ENCODE peak calls at places on chromosomes 11 and 22, in five cellular contexts. X is cardiac fibroblast, D is cardiac muscle cell, R is right cardiac atrium, N is brain microvascular endothelial cell. P is an unnamed sample.

GRCh38 chr11:57266157-57266556 is 29.1 kb upstream of the APLNR start:
- DNase-seq in X (no peak), D (no peak), R (no peak), N (no peak), P (no peak)

GRCh38 chr11:67497656-67498291 is 7.4 kb downstream of the PITPNM1 start:
- DNase-seq in X (no peak), D (no peak), R (no peak), N (no peak), P (no peak)

GRCh38 chr11:96134622-96135021 is 208.4 kb downstream of the MAML2 start:
- DNase-seq in X (peak), D (peak), R (no peak), N (no peak), P (no peak)

GRCh38 chr22:46963672-46964545 is 201.5 kb downstream of the TBC1D22A start:
- DNase-seq in X (no peak), D (no peak), R (no peak), N (no peak), P (no peak)

GRCh38 chr11:130641884-130642283 is 193.4 kb downstream of the ADAMTS15 start:
- DNase-seq in X (no peak), D (no peak), R (no peak), N (no peak), P (no peak)

GRCh38 chr11:121418625-121419114 is 33.4 kb upstream of the SORL1 start:
- DNase-seq in X (no peak), D (peak), R (no peak), N (no peak), P (no peak)

GRCh38 chr11:94128746-94129504 is at the start of gene PANX1:
- DNase-seq in X (peak), D (peak), R (peak), N (peak), P (no peak)

GRCh38 chr22:36386900-36387663 is 685 bp downstream of the MYH9 start:
- DNase-seq in X (no peak), D (no peak), R (peak), N (no peak), P (no peak)

GRCh38 chr11:1396375-1396841 is 6.7 kb downstream of the BRSK2 start:
- DNase-seq in X (no peak), D (no peak), R (peak), N (no peak), P (no peak)

GRCh38 chr11:56852131-56852530 is 103.6 kb upstream of the OR9G4 start:
- DNase-seq in X (no peak), D (no peak), R (no peak), N (no peak), P (no peak)

GRCh38 chr22:43670545-43670944 is 141.6 kb downstream of the EFCAB6 start:
- DNase-seq in X (no peak), D (no peak), R (no peak), N (no peak), P (no peak)

GRCh38 chr11:86954288-86955110 is 696 bp downstream of the FZD4 start:
- DNase-seq in X (no peak), D (no peak), R (peak), N (no peak), P (no peak)

GRCh38 chr11:86952221-86952875 is 2.8 kb downstream of the FZD4 start:
- DNase-seq in X (peak), D (peak), R (no peak), N (no peak), P (no peak)

GRCh38 chr11:86951706-86952105 is 3.5 kb downstream of the FZD4 start:
- DNase-seq in X (no peak), D (no peak), R (no peak), N (no peak), P (no peak)

GRCh38 chr11:86955111-86955673 is at the start of gene FZD4:
- DNase-seq in X (peak), D (peak), R (peak), N (peak), P (peak)

DNA sequence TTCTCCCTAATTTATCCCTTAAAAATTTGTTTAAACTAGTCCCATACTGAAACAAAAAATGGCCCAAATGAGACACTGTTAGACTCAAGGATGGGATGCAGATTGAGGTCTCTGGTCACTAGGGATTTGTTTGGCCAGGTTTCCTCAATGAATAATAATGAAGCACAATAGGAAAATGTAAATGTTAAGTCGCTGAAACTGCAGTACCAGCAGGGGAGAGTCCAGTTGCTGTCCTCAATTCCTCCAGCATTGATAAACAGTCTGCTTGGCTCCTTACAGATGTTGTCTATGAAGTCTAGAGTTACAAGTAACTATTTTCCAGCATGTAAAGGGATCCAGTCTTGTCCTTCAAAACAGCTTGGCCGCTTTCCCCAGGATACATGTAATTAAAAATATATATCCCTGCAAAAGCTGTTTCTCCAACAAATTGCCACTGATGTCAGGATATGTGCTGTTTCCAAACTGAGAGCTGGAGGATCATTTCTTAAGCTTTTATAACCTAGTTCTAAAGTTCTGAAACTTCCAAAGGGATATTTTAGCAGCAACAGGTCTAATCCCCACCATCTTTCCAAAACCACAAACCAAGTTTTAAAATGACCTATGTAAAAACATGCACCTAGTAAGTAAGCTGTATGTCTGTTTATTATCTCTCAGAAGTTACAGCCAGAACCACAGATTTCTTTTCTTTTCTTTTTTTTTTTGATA is 2.1 kb downstream of the FZD4 start:
- DNase-seq in X (peak), D (peak), R (no peak), N (peak), P (no peak)
- H3K4me3 ChIP-seq in X (peak), D (peak), R (peak), N (peak), P (no peak)

GRCh38 chr11:68837583-68838571 is 3.8 kb downstream of the CPT1A start:
- DNase-seq in X (no peak), D (no peak), R (no peak), N (no peak), P (no peak)
- H3K4me3 ChIP-seq in X (no peak), D (no peak), R (no peak), N (no peak), P (peak)

GRCh38 chr11:2398664-2399355 is 1.7 kb upstream of the TSSC4 start:
- DNase-seq in X (no peak), D (no peak), R (no peak), N (no peak), P (no peak)
- H3K4me3 ChIP-seq in X (peak), D (no peak), R (no peak), N (no peak), P (peak)

GRCh38 chr11:105035262-105035620 is 297 bp upstream of the CASP1 start:
- DNase-seq in X (no peak), D (no peak), R (no peak), N (peak), P (no peak)

GRCh38 chr11:105033781-105034180 is 1.2 kb downstream of the CASP1 start:
- DNase-seq in X (no peak), D (no peak), R (no peak), N (no peak), P (no peak)

GRCh38 chr11:105033344-105033743 is 1.6 kb downstream of the CASP1 start:
- DNase-seq in X (no peak), D (no peak), R (no peak), N (no peak), P (no peak)

GRCh38 chr11:105027671-105028070 is 4.7 kb upstream of the CASP5 start:
- DNase-seq in X (no peak), D (no peak), R (no peak), N (no peak), P (no peak)

DNA sequence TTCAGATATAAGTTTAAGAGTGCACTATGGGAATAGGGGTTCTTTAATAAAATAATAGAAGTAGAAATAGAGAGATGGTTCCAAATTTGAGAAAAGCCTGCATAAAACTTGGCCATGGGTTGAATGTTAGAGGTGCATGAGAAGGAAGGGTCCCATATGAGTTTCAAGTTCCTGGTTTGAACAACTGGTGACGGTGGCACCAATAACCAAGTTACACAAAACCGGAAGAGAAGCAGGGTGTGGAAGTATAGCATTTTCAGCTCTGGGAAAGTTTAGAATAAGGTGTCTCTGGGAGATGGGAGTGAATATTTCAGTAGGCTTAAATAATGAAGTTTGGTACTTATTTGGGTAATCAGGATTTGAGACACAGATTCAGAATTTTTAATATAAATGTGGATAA is 2.4 kb downstream of the CASP1 start:
- DNase-seq in X (no peak), D (no peak), R (no peak), N (no peak), P (no peak)
- H3K4me3 ChIP-seq in X (no peak), D (no peak), R (no peak), N (no peak), P (no peak)

DNA sequence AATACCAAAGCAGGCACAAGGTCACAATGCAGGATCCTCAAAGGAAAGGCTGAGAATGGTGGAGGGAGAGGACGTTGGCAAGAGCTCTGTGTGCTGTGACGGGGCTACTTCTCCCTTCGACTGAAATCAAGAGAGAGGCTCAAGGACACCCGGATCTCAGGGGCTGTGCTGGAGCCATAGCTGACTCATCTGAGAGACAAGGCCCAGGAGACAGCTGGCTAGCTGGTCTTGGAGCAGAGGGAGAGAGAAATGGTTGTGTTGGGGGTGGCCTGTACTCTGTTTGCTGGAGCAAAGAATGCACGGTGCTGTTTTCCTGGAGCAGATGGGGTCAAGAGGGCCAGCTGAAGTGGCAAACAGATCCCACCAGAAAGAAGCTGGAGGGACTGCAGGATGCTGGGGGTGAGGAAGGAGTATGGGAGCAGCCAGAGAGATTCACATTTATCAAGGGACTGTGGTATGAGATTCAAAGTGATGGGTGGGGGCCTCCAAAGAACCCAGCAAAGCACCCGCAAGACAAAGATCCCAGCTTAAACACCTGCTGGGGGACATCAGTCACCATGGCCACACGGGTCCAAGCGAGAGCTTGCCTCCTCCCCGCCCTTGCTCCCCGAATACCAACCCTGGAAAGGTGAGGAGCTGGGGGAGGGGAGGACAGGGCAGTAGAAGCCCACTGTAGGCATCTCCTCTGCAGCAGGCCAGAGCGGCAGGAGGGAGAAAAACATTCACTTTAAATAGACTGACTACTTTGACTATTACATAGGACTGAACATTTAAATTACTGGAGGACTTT is 40.8 kb downstream of the MAP6 start:
- DNase-seq in X (peak), D (peak), R (no peak), N (peak), P (no peak)
- H3K4me3 ChIP-seq in X (no peak), D (no peak), R (no peak), N (no peak), P (no peak)

GRCh38 chr11:11400121-11400520 is 47.1 kb upstream of the CSNK2A3 start:
- DNase-seq in X (no peak), D (no peak), R (no peak), N (no peak), P (no peak)

GRCh38 chr11:11400635-11401232 is 47.7 kb upstream of the CSNK2A3 start:
- DNase-seq in X (no peak), D (no peak), R (no peak), N (no peak), P (no peak)

GRCh38 chr11:11395126-11395525 is 42.1 kb upstream of the CSNK2A3 start:
- DNase-seq in X (no peak), D (no peak), R (no peak), N (no peak), P (no peak)

GRCh38 chr11:11397043-11397415 is 44.0 kb upstream of the CSNK2A3 start:
- DNase-seq in X (no peak), D (peak), R (no peak), N (no peak), P (no peak)

DNA sequence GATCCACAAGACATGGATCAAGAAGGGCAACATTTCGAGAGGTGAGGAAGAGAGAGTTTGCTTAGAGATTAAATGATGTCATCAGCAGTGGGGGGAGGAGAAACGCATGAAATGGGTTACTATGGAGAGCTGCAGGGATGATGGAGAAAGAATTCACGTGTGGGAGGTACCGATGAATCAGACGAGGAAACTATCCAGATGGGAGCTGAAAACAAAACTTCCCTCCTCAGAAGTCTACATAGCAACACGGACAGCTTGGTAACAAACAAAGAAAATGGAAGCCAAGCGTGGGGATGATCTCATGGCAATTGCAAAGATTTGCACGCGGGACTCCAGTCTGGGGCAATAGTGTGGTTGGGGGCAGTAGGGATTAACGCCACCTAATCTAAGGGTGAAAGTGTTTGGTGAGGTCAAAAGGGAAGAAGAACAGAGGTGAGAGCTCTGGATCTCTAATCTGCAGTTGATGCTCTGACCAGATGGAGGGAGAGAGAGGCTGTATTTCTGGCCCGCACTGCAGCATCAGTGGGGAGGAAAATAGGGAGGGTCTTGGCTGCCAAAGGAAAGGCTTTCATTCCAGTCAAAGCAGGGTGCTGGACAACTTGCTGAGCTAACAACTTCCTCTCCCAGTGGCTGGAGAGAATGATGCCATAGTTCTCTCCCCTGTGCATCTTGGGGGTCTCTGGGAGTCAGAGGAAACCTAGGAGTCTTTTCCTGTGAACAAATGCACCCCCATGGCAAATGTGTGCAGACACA is 43.4 kb upstream of the CSNK2A3 start:
- DNase-seq in X (peak), D (peak), R (no peak), N (peak), P (no peak)
- H3K4me3 ChIP-seq in X (no peak), D (no peak), R (no peak), N (no peak), P (no peak)

GRCh38 chr11:111913031-111913861 is 712 bp downstream of the HSPB2 start:
- DNase-seq in X (no peak), D (peak), R (peak), N (no peak), P (no peak)
- H3K4me3 ChIP-seq in X (peak), D (no peak), R (peak), N (no peak), P (no peak)

GRCh38 chr11:128891912-128892398 is 799 bp downstream of the KCNJ5 start:
- DNase-seq in X (no peak), D (no peak), R (no peak), N (no peak), P (no peak)
- H3K4me3 ChIP-seq in X (no peak), D (peak), R (peak), N (no peak), P (no peak)

GRCh38 chr11:47051217-47051616 is 114.7 kb downstream of the CSTPP1 start:
- DNase-seq in X (peak), D (peak), R (peak), N (no peak), P (no peak)
- H3K4me3 ChIP-seq in X (no peak), D (no peak), R (no peak), N (no peak), P (no peak)

P was measured in LNCaP clone FGC.